ENCODE peak calls at places on chromosomes 12 and 14, in five cellular contexts. U is fibroblast of lung; C is astrocyte; L is CD4-positive, alpha-beta memory T cell; B is effector memory CD4-positive, alpha-beta T cell. D is an unnamed sample.

GRCh38 chr12:47808574-47809380 is 10.9 kb downstream of the HDAC7 start:
- DNase-seq in U (no peak), C (no peak), L (no peak), B (peak; percentile 39), D (no peak)

GRCh38 chr14:103031566-103031911 is 25.8 kb downstream of the CDC42BPB start:
- DNase-seq in U (no peak), C (no peak), L (no peak), B (no peak), D (no peak)

GRCh38 chr14:95121911-95122696 is 35.2 kb downstream of the DICER1 start:
- DNase-seq in U (no peak), C (no peak), L (no peak), B (no peak), D (no peak)

GRCh38 chr14:55426881-55427280 is 13.5 kb downstream of the TBPL2 start:
- DNase-seq in U (no peak), C (no peak), L (no peak), B (no peak), D (no peak)

GRCh38 chr12:131120831-131121271 is 167.1 kb downstream of the ADGRD1 start:
- DNase-seq in U (no peak), C (no peak), L (no peak), B (no peak), D (peak; percentile 49)

GRCh38 chr12:7916936-7917335 is 19.1 kb downstream of the SLC2A3 start:
- DNase-seq in U (no peak), C (no peak), L (no peak), B (no peak), D (no peak)

GRCh38 chr14:34733245-34733644 is 18.9 kb upstream of the CFL2 start:
- DNase-seq in U (peak; percentile 15), C (peak; percentile 71), L (no peak), B (no peak), D (no peak)

GRCh38 chr12:62191747-62192485 is 68.3 kb upstream of the USP15 start:
- DNase-seq in U (peak; percentile 43), C (peak; percentile 34), L (peak; percentile 10), B (no peak), D (no peak)

GRCh38 chr12:4829793-4830162 is 79.9 kb upstream of the KCNA1 start:
- DNase-seq in U (no peak), C (no peak), L (no peak), B (no peak), D (no peak)

GRCh38 chr14:51202914-51203665 is 37.0 kb upstream of the TMX1 start:
- DNase-seq in U (no peak), C (no peak), L (no peak), B (no peak), D (no peak)

GRCh38 chr12:50112456-50113218 is 601 bp downstream of the COX14 start:
- DNase-seq in U (no peak), C (no peak), L (no peak), B (no peak), D (no peak)

GRCh38 chr12:70733385-70733784 is 96.2 kb upstream of the PTPRB start:
- DNase-seq in U (peak; percentile 86), C (peak; percentile 37), L (peak; percentile 11), B (no peak), D (no peak)

GRCh38 chr14:102935756-102936155 is 13.3 kb downstream of the AMN start:
- DNase-seq in U (no peak), C (no peak), L (no peak), B (no peak), D (no peak)

GRCh38 chr14:89826581-89826980 is 127.9 kb downstream of the EFCAB11 start:
- DNase-seq in U (no peak), C (peak; percentile 43), L (no peak), B (no peak), D (no peak)

GRCh38 chr12:57476162-57476992 is 3.3 kb downstream of the ARHGAP9 start:
- DNase-seq in U (no peak), C (no peak), L (peak; percentile 68), B (peak; percentile 31), D (no peak)

GRCh38 chr12:57476993-57477709 is 2.5 kb downstream of the ARHGAP9 start:
- DNase-seq in U (no peak), C (no peak), L (peak; percentile 44), B (no peak), D (no peak)

GRCh38 chr12:57479376-57480115 is at the start of gene ARHGAP9:
- DNase-seq in U (no peak), C (no peak), L (peak; percentile 86), B (peak; percentile 51), D (no peak)

GRCh38 chr12:57477710-57478681 is 1.7 kb downstream of the ARHGAP9 start:
- DNase-seq in U (no peak), C (peak; percentile 35), L (peak; percentile 58), B (peak; percentile 59), D (no peak)

GRCh38 chr12:57479043-57479375 is 657 bp downstream of the ARHGAP9 start:
- DNase-seq in U (no peak), C (no peak), L (no peak), B (no peak), D (no peak)
- H3K4me3 ChIP-seq in U (no peak overlapping the region), C (no peak overlapping the region), L (peak overlapping the region; percentile 91), B (peak overlapping the region; percentile 26), D (no peak overlapping the region)

DNA sequence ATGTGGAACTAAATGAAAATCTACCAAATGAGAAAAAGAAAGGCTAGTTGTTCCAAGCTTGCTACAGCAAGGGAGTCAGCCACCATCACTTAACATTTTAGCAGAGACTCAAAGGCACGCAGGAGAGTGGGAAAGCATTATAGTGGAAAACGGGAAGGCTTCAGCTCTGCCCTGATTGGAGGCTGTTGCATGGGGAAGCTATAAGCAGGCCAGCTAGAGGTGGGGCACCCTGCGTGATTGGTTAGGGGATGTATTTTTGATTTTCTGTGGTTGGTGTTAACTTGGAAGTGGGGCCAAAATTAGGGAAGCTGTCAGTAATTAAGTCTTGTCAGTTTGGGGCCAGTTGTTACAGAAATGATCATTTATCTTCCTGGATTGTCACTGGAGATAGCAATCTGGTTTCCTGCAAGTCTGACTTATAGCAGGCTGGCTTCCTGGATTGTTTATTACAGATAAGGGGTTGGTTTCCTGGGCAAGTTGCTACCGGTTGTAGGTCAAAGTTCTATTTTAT is 93.9 kb downstream of the FAR2 start:
- DNase-seq in U (no peak), C (peak; percentile 41), L (no peak), B (no peak), D (no peak)
- H3K27ac ChIP-seq in U (no peak overlapping the region), C (no peak overlapping the region), L (no peak overlapping the region), B (no peak overlapping the region), D (no peak overlapping the region)

GRCh38 chr12:57236224-57236924 is 6.9 kb downstream of the SHMT2 start:
- DNase-seq in U (no peak), C (no peak), L (no peak), B (no peak), D (no peak)
- H3K4me3 ChIP-seq in U (no peak overlapping the region), C (no peak overlapping the region), L (no peak overlapping the region), B (no peak overlapping the region), D (peak overlapping the region; percentile 55)

DNA sequence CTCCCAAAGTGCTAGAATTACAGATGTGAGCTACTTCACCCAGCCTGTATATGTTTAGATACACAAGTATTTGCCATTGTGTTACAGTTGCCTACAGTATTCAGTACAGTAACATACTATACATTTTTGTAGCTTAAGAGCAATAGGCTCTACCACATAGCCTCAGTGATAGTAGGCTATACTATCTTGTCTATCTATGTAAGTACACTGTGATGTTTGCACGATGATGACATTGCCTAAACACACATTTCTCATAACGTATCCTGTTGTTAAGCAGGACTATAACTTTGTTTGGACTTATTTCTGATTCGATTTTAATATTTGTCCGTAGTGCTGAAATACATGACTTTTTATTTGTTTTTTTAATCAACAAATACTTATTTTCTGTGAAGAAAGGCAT is 129.2 kb downstream of the PCNX1 start:
- DNase-seq in U (no peak), C (no peak), L (no peak), B (no peak), D (no peak)
- H3K27ac ChIP-seq in U (no peak overlapping the region), C (no peak overlapping the region), L (no peak overlapping the region), B (no peak overlapping the region), D (no peak overlapping the region)

GRCh38 chr12:94678849-94679248 is 28.5 kb upstream of the TMCC3 start:
- DNase-seq in U (no peak), C (no peak), L (no peak), B (no peak), D (no peak)
- H3K4me3 ChIP-seq in U (no peak overlapping the region), C (no peak overlapping the region), L (no peak overlapping the region), B (no peak overlapping the region), D (no peak overlapping the region)

DNA sequence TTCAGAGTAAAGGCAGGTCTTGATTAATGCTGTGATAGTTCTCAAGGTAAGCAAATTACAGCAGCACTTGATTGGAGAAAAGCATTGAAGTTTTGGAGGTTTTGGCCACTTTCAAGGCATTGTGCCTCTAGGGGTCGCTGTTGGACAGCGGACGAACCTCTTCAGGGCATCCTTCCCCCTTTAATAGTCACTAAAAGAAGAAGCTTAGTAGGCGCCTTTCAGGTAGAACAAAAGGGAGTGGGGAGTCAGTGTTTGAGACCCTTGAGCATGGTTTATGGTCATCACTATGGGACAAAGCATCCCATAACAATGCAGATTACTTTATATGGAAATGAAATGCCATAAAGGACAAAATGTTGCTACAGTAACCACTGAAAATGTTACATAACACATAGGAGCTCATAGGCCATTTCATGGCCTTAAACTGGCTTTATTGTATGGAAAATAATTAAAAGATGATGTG is 199.5 kb upstream of the DCN start:
- DNase-seq in U (peak; percentile 84), C (peak; percentile 59), L (peak; percentile 72), B (peak; percentile 64), D (peak; percentile 81)
- H3K27ac ChIP-seq in U (no peak overlapping the region), C (peak overlapping the region; percentile 85), L (no peak overlapping the region), B (no peak overlapping the region), D (peak overlapping the region; percentile 54)

DNA sequence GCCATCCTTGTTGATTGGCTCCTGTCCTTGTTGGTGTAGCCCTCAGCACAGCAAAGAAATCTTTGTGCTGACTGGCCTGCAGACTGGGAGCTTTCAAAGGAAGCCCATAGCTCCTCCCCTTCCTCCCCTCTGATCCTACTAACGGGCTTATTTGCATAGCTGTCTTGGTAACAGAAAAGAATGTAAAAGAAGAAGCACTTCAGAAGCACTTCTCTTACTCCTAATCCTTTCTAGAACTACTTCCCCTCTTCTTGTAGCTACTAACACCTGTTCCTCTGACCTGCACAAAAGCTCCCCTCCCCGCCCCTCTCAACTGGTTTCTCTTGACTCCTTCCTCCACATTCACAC is 14.3 kb upstream of the RIC8B start:
- DNase-seq in U (no peak), C (no peak), L (peak; percentile 53), B (no peak), D (no peak)
- H3K4me3 ChIP-seq in U (no peak overlapping the region), C (no peak overlapping the region), L (no peak overlapping the region), B (peak overlapping the region; percentile 20), D (peak overlapping the region; percentile 33)

GRCh38 chr14:64069634-64070359 is 217.0 kb downstream of the SYNE2 start:
- DNase-seq in U (no peak), C (no peak), L (no peak), B (no peak), D (no peak)
- H3K27ac ChIP-seq in U (no peak overlapping the region), C (no peak overlapping the region), L (no peak overlapping the region), B (no peak overlapping the region), D (no peak overlapping the region)

GRCh38 chr14:67641480-67641879 is 21.8 kb downstream of the ARG2 start:
- DNase-seq in U (no peak), C (no peak), L (no peak), B (no peak), D (no peak)
- H3K4me3 ChIP-seq in U (no peak overlapping the region), C (no peak overlapping the region), L (no peak overlapping the region), B (no peak overlapping the region), D (no peak overlapping the region)

DNA sequence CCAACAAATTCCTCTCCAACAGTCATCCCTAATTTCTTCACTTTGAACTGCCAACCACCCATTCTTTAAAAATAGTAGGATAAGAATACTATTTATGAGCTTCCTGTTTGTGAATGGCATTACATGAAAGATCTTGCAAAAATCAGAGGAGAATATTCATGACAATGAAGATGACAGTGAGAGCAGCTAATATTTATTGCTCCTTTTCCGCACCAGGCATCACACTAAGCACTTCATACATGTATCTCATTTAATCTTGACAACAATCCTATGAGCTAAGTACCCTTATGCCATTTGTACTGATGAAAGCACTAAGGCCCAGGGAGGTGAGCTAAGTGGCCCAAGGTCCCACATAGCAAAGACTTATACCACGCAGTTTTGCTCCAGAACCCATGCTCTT is 37.3 kb upstream of the CAPRIN2 start:
- DNase-seq in U (no peak), C (no peak), L (no peak), B (no peak), D (no peak)
- H3K27ac ChIP-seq in U (no peak overlapping the region), C (no peak overlapping the region), L (no peak overlapping the region), B (no peak overlapping the region), D (no peak overlapping the region)

D was measured in coronary artery.